ENCODE peak calls at places on chromosomes 4 and X, in four cellular contexts. G is HepG2, N is A549, H is K562. Y is an unnamed sample.

GRCh38 chr4:168119100-168119499 is 26.8 kb downstream of the ANXA10 start:
- DNase-seq in H (no peak), G (no peak), N (no peak), Y (no peak)

GRCh38 chr4:146709956-146710355 is 71.3 kb downstream of the POU4F2 start:
- DNase-seq in N (no peak), H (no peak), G (no peak), Y (no peak)

GRCh38 chrX:150348365-150348764 is 14.8 kb upstream of the MAMLD1 start:
- DNase-seq in N (no peak), H (no peak), G (no peak), Y (no peak)

GRCh38 chr4:28621541-28621940 is 1760.9 kb downstream of the STIM2 start:
- DNase-seq in H (no peak), N (no peak), G (no peak), Y (no peak)

GRCh38 chr4:125070869-125071268 is 243.9 kb upstream of the FAT4 start:
- DNase-seq in H (no peak), N (peak; percentile 5), G (no peak), Y (no peak)

GRCh38 chrX:10008483-10009056 is 41.4 kb downstream of the CLDN34 start:
- DNase-seq in N (no peak), H (no peak), G (no peak), Y (no peak)

GRCh38 chr4:148786699-148787098 is 344.5 kb upstream of the NR3C2 start:
- DNase-seq in G (no peak), N (no peak), H (no peak), Y (no peak)

GRCh38 chr4:117429061-117429460 is 343.7 kb upstream of the TRAM1L1 start:
- DNase-seq in G (no peak), H (no peak), N (no peak), Y (no peak)

GRCh38 chr4:20839957-20840356 is 139.7 kb downstream of the PACRGL start:
- DNase-seq in N (peak; percentile 0), H (no peak), G (no peak), Y (no peak)

GRCh38 chr4:123339507-123340380 is 56.9 kb upstream of the SPRY1 start:
- DNase-seq in H (no peak), G (no peak), N (no peak), Y (no peak)

GRCh38 chr4:43330288-43330687 is 437.8 kb downstream of the GRXCR1 start:
- DNase-seq in N (no peak), H (no peak), G (no peak), Y (no peak)

GRCh38 chr4:87011340-87012034 is 76.7 kb downstream of the AFF1 start:
- DNase-seq in N (peak; percentile 80), G (no peak), H (peak; percentile 59), Y (no peak)

GRCh38 chrX:69538321-69538876 is 34.3 kb downstream of the NALF2 start:
- DNase-seq in H (peak; percentile 74), N (peak; percentile 61), G (peak; percentile 52), Y (no peak)

GRCh38 chr4:136395212-136395722 is 1137.0 kb downstream of the PCDH18 start:
- DNase-seq in H (no peak), N (no peak), G (no peak), Y (no peak)

GRCh38 chr4:93832097-93832496 is 3.5 kb downstream of the ATOH1 start:
- DNase-seq in G (no peak), H (no peak), N (no peak), Y (no peak)

GRCh38 chrX:81195712-81196111 is 6.0 kb downstream of the HMGN5 start:
- DNase-seq in G (peak; percentile 27), H (peak; percentile 25), N (peak; percentile 66), Y (no peak)

GRCh38 chr4:83905952-83906351 is 370.0 kb downstream of the GPAT3 start:
- DNase-seq in G (peak; percentile 3), H (no peak), N (peak; percentile 17), Y (no peak)
- TF ChIP-seq CTCF in G (peak; percentile 47), H (peak; percentile 57), N (no peak), Y (peak; percentile 22)

GRCh38 chrX:103845165-103845653 is 13.2 kb upstream of the RAB9B start:
- DNase-seq in H (peak; percentile 39), N (peak; percentile 64), G (peak; percentile 10), Y (peak; percentile 33)
- TF ChIP-seq POLR2AphosphoS2 in H (no peak), N (no peak), G (no peak), Y (no peak)

DNA sequence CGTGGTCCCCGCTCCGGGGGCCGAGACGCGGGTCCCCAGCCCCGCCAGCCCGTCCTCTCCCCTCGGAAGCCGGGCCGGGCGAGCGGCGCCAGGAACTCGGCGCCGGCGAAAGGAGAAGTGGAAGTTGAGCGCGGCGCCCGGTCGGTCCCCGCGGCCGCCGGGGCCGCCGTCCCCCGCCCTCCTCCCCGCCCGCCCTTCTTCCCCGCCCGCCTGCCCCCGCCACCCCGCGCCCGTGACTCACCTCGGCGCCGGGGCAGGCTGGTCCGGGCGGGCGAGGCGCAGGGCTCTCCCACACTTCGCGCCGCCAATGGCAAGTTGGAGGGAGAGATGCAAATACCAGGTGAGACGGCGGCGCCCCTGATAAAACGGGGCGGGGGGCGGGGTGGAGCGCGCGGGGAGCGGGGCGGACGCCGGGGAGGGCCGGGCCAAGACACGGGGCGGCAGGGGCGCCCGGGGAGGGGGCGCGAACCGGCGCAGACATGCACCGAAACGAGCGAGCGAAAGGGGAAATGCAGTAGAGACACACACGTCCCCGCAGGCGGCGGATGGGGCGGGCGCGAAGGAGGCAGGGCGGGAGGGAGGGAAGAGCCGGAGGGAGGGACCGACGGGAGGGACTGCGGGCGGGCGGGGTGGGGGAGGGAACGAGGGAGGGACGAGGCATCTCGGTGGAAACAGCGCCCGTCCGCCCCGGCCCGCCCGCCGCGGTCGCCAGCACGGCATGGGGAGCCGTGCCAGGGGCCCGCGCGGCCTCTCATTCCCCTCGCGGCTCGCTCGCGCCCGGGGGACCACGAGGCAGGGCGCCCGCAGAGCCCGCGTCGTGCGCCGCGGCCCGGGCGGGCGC is at the start of gene ELF4:
- DNase-seq in H (peak; percentile 85), G (no peak), N (peak; percentile 70), Y (no peak)
- TF ChIP-seq SMC3 in H (no peak), G (no peak), N (no peak), Y (no peak)

DNA sequence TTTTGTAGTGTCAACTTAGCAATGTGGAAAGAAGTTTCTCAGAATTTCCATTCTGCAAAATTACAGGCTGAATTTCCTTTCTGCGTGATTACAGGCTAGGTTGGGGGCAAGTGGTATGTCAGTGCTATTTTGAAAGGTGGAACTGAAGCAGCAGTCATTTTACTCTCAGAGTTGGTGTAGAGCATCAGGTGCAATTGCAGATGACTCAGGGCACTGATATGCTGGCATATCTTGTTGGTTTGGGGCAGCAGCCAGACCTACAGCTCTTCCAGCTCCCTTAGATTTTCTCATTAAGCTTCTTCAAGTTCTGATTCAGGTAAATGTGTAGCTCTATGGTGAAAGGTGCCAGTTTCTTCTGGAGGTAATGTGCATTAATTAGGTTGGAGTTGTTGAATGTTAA is 930.7 kb upstream of the PCDH10 start:
- DNase-seq in N (no peak), H (no peak), G (no peak), Y (no peak)
- TF ChIP-seq CTCF in N (no peak), H (no peak), G (no peak), Y (no peak)

GRCh38 chrX:153061732-153062131 is 5.5 kb downstream of the PNMA3 start:
- DNase-seq in H (no peak), G (no peak), N (no peak), Y (no peak)

GRCh38 chrX:153060095-153060445 is 3.8 kb downstream of the PNMA3 start:
- DNase-seq in G (no peak), H (no peak), N (no peak), Y (no peak)

GRCh38 chrX:153063315-153063714 is 7.0 kb downstream of the PNMA3 start:
- DNase-seq in H (no peak), G (peak; percentile 79), N (no peak), Y (no peak)

GRCh38 chrX:153064061-153064460 is 7.8 kb downstream of the PNMA3 start:
- DNase-seq in G (peak; percentile 10), H (peak; percentile 17), N (no peak), Y (no peak)

GRCh38 chrX:153065389-153065788 is 6.9 kb upstream of the PNMA6A start:
- DNase-seq in N (no peak), G (peak; percentile 44), H (peak; percentile 41), Y (no peak)
- TF ChIP-seq POLR2AphosphoS2 in N (no peak), G (no peak), H (no peak), Y (no peak)

Y was measured in GM12878.